ENCODE peak calls at places on chromosomes 12 and 14, in seven cellular contexts. One of them, this sample, is unnamed.

GRCh38 chr14:28599191-28599590 is 167.4 kb upstream of the FOXG1 start:
- DNase-seq in memory B cell: no peak
- DNase-seq in ascending aorta: no peak
- DNase-seq in NAMALWA: no peak
- DNase-seq in HCEC 1CT: peak
- DNase-seq in left ventricle myocardium inferior: no peak
- DNase-seq in naive thymus-derived CD8-positive, alpha-beta T cell: no peak
- DNase-seq in this sample: no peak

GRCh38 chr12:44296624-44297197 is 460.8 kb downstream of the TMEM117 start:
- DNase-seq in memory B cell: no peak
- DNase-seq in ascending aorta: no peak
- DNase-seq in NAMALWA: no peak
- DNase-seq in HCEC 1CT: no peak
- DNase-seq in left ventricle myocardium inferior: no peak
- DNase-seq in naive thymus-derived CD8-positive, alpha-beta T cell: no peak
- DNase-seq in this sample: no peak

GRCh38 chr12:81412940-81413339 is 335.1 kb downstream of the ACSS3 start:
- DNase-seq in memory B cell: no peak
- DNase-seq in ascending aorta: no peak
- DNase-seq in NAMALWA: no peak
- DNase-seq in HCEC 1CT: no peak
- DNase-seq in left ventricle myocardium inferior: no peak
- DNase-seq in naive thymus-derived CD8-positive, alpha-beta T cell: no peak
- DNase-seq in this sample: no peak

GRCh38 chr12:71691504-71692129 is 5.7 kb downstream of the TMEM19 start:
- DNase-seq in memory B cell: no peak
- DNase-seq in ascending aorta: no peak
- DNase-seq in NAMALWA: peak
- DNase-seq in HCEC 1CT: no peak
- DNase-seq in left ventricle myocardium inferior: no peak
- DNase-seq in naive thymus-derived CD8-positive, alpha-beta T cell: no peak
- DNase-seq in this sample: no peak

GRCh38 chr12:106493531-106493930 is 89.3 kb upstream of the RFX4 start:
- DNase-seq in memory B cell: no peak
- DNase-seq in ascending aorta: no peak
- DNase-seq in NAMALWA: no peak
- DNase-seq in HCEC 1CT: no peak
- DNase-seq in left ventricle myocardium inferior: no peak
- DNase-seq in naive thymus-derived CD8-positive, alpha-beta T cell: no peak
- DNase-seq in this sample: no peak

GRCh38 chr12:115983226-115983798 is 294.2 kb downstream of the MED13L start:
- DNase-seq in memory B cell: no peak
- DNase-seq in ascending aorta: no peak
- DNase-seq in NAMALWA: peak
- DNase-seq in HCEC 1CT: peak
- DNase-seq in left ventricle myocardium inferior: no peak
- DNase-seq in naive thymus-derived CD8-positive, alpha-beta T cell: no peak
- DNase-seq in this sample: no peak

GRCh38 chr14:92384461-92385133 is 61.6 kb downstream of the SLC24A4 start:
- DNase-seq in memory B cell: no peak
- DNase-seq in ascending aorta: no peak
- DNase-seq in NAMALWA: no peak
- DNase-seq in HCEC 1CT: no peak
- DNase-seq in left ventricle myocardium inferior: no peak
- DNase-seq in naive thymus-derived CD8-positive, alpha-beta T cell: no peak
- DNase-seq in this sample: no peak

GRCh38 chr12:105977256-105978051 is 161.3 kb downstream of the NUAK1 start:
- DNase-seq in memory B cell: no peak
- DNase-seq in ascending aorta: no peak
- DNase-seq in NAMALWA: no peak
- DNase-seq in HCEC 1CT: peak
- DNase-seq in left ventricle myocardium inferior: no peak
- DNase-seq in naive thymus-derived CD8-positive, alpha-beta T cell: no peak
- DNase-seq in this sample: no peak

GRCh38 chr14:32491413-32492016 is 162.4 kb downstream of the AKAP6 start:
- DNase-seq in memory B cell: no peak
- DNase-seq in ascending aorta: no peak
- DNase-seq in NAMALWA: no peak
- DNase-seq in HCEC 1CT: peak
- DNase-seq in left ventricle myocardium inferior: no peak
- DNase-seq in naive thymus-derived CD8-positive, alpha-beta T cell: no peak
- DNase-seq in this sample: no peak

GRCh38 chr14:23442721-23443356 is 7.4 kb upstream of the MYH7 start:
- DNase-seq in memory B cell: no peak
- DNase-seq in ascending aorta: no peak
- DNase-seq in NAMALWA: no peak
- DNase-seq in HCEC 1CT: no peak
- DNase-seq in left ventricle myocardium inferior: peak
- DNase-seq in naive thymus-derived CD8-positive, alpha-beta T cell: no peak
- DNase-seq in this sample: no peak

GRCh38 chr12:50117057-50117622 is 5.1 kb downstream of the COX14 start:
- DNase-seq in memory B cell: no peak
- DNase-seq in ascending aorta: no peak
- DNase-seq in NAMALWA: no peak
- DNase-seq in HCEC 1CT: no peak
- DNase-seq in left ventricle myocardium inferior: no peak
- DNase-seq in naive thymus-derived CD8-positive, alpha-beta T cell: no peak
- DNase-seq in this sample: no peak

GRCh38 chr14:102184678-102185040 is 45.0 kb downstream of the WDR20 start:
- DNase-seq in memory B cell: no peak
- DNase-seq in ascending aorta: no peak
- DNase-seq in NAMALWA: no peak
- DNase-seq in HCEC 1CT: no peak
- DNase-seq in left ventricle myocardium inferior: no peak
- DNase-seq in naive thymus-derived CD8-positive, alpha-beta T cell: no peak
- DNase-seq in this sample: no peak

GRCh38 chr14:81132492-81132891 is 88.3 kb downstream of the GTF2A1 start:
- DNase-seq in memory B cell: no peak
- DNase-seq in ascending aorta: no peak
- DNase-seq in NAMALWA: no peak
- DNase-seq in HCEC 1CT: no peak
- DNase-seq in left ventricle myocardium inferior: no peak
- DNase-seq in naive thymus-derived CD8-positive, alpha-beta T cell: no peak
- DNase-seq in this sample: no peak

GRCh38 chr12:25368542-25368941 is 117.8 kb upstream of the KRAS start:
- DNase-seq in memory B cell: no peak
- DNase-seq in ascending aorta: no peak
- DNase-seq in NAMALWA: no peak
- DNase-seq in HCEC 1CT: no peak
- DNase-seq in left ventricle myocardium inferior: no peak
- DNase-seq in naive thymus-derived CD8-positive, alpha-beta T cell: no peak
- DNase-seq in this sample: no peak

GRCh38 chr12:116959845-116960514 is 49.2 kb downstream of the FBXW8 start:
- DNase-seq in memory B cell: no peak
- DNase-seq in ascending aorta: no peak
- DNase-seq in NAMALWA: no peak
- DNase-seq in HCEC 1CT: no peak
- DNase-seq in left ventricle myocardium inferior: no peak
- DNase-seq in naive thymus-derived CD8-positive, alpha-beta T cell: no peak
- DNase-seq in this sample: no peak

This sample was measured in esophagus squamous epithelium.